ENCODE peak calls at places on chromosomes 13 and 19, in eight cellular contexts. Z, S, Y, M, O, F, Q and L are unnamed samples.
A peak's percentile ranks its signal among the peaks of the same experiment; 100 is the strongest.

GRCh38 chr13:90800082-90800746 is 547.3 kb upstream of the MIR17HG start:
- DNase-seq in Z (peak; percentile 59), S (no peak), Y (peak; percentile 61), M (no peak), O (no peak), F (peak; percentile 13), Q (peak; percentile 36), L (no peak)

GRCh38 chr19:49210108-49210900 is 52.7 kb downstream of the TRPM4 start:
- DNase-seq in Z (peak; percentile 89), S (no peak), Y (peak; percentile 95), M (no peak), O (no peak), F (peak; percentile 61), Q (no peak), L (no peak)

GRCh38 chr19:12137541-12137940 is 2.6 kb downstream of the ZNF20 start:
- DNase-seq in Z (no peak), S (no peak), Y (no peak), M (no peak), O (no peak), F (no peak), Q (no peak), L (no peak)

GRCh38 chr19:49145485-49146407 is 9.4 kb downstream of the HRC start:
- DNase-seq in Z (peak; percentile 74), S (no peak), Y (peak; percentile 79), M (peak; percentile 55), O (peak; percentile 71), F (peak; percentile 84), Q (peak; percentile 76), L (no peak)

GRCh38 chr13:35785563-35786327 is 309.3 kb upstream of the MAB21L1 start:
- DNase-seq in Z (no peak), S (no peak), Y (no peak), M (no peak), O (no peak), F (no peak), Q (no peak), L (no peak)

GRCh38 chr19:8208119-8208709 is 956 bp upstream of the CERS4 start:
- DNase-seq in Z (no peak), S (no peak), Y (peak; percentile 58), M (peak; percentile 73), O (no peak), F (no peak), Q (no peak), L (no peak)

GRCh38 chr13:76816394-76816793 is 69.8 kb downstream of the KCTD12 start:
- DNase-seq in Z (no peak), S (no peak), Y (no peak), M (no peak), O (no peak), F (no peak), Q (no peak), L (no peak)

GRCh38 chr13:111629933-111630332 is 309.5 kb downstream of the TEX29 start:
- DNase-seq in Z (no peak), S (no peak), Y (no peak), M (no peak), O (no peak), F (no peak), Q (no peak), L (no peak)

GRCh38 chr19:7502552-7502951 is 13.4 kb upstream of the ZNF358 start:
- DNase-seq in Z (no peak), S (no peak), Y (no peak), M (no peak), O (no peak), F (no peak), Q (no peak), L (no peak)

GRCh38 chr19:56930647-56931592 is 90.4 kb upstream of the PEG3 start:
- DNase-seq in Z (no peak), S (no peak), Y (no peak), M (no peak), O (no peak), F (no peak), Q (no peak), L (no peak)

GRCh38 chr13:20320885-20321284 is 88.8 kb upstream of the GJB6 start:
- DNase-seq in Z (no peak), S (no peak), Y (no peak), M (no peak), O (no peak), F (no peak), Q (no peak), L (no peak)

GRCh38 chr19:2495130-2495641 is 19.3 kb downstream of the GADD45B start:
- DNase-seq in Z (peak; percentile 91), S (peak; percentile 98), Y (peak; percentile 92), M (peak; percentile 83), O (peak; percentile 40), F (peak; percentile 67), Q (peak; percentile 93), L (no peak)

GRCh38 chr13:107456431-107456830 is 758.9 kb downstream of the LIG4 start:
- DNase-seq in Z (no peak), S (no peak), Y (no peak), M (no peak), O (no peak), F (no peak), Q (no peak), L (no peak)

GRCh38 chr13:65378943-65379519 is 1851.1 kb downstream of the PCDH9 start:
- DNase-seq in Z (no peak), S (no peak), Y (no peak), M (no peak), O (peak; percentile 27), F (no peak), Q (no peak), L (no peak)

GRCh38 chr19:13102666-13103584 is at the start of gene LYL1:
- DNase-seq in Z (peak; percentile 66), S (no peak), Y (peak; percentile 89), M (no peak), O (no peak), F (peak; percentile 84), Q (peak; percentile 53), L (no peak)

GRCh38 chr19:18967358-18968146 is 26.5 kb upstream of the HOMER3 start:
- DNase-seq in Z (peak; percentile 73), S (no peak), Y (peak; percentile 77), M (peak; percentile 88), O (peak; percentile 32), F (no peak), Q (peak; percentile 76), L (peak; percentile 14)

GRCh38 chr19:35117791-35118190 is 2.2 kb downstream of the FXYD3 start:
- DNase-seq in Z (no peak), S (no peak), Y (no peak), M (no peak), O (no peak), F (no peak), Q (no peak), L (no peak)

GRCh38 chr19:35117017-35117570 is 1.5 kb downstream of the FXYD3 start:
- DNase-seq in Z (no peak), S (no peak), Y (no peak), M (no peak), O (no peak), F (no peak), Q (no peak), L (no peak)

GRCh38 chr19:35115538-35115951 is at the start of gene FXYD3:
- DNase-seq in Z (no peak), S (no peak), Y (no peak), M (no peak), O (no peak), F (no peak), Q (no peak), L (no peak)

GRCh38 chr19:35114656-35115537 is 726 bp upstream of the FXYD3 start:
- DNase-seq in Z (peak; percentile 52), S (peak; percentile 85), Y (no peak), M (peak; percentile 72), O (peak; percentile 27), F (peak; percentile 79), Q (peak; percentile 49), L (no peak)

GRCh38 chr19:35116085-35116801 is 620 bp downstream of the FXYD3 start:
- DNase-seq in Z (peak; percentile 63), S (no peak), Y (no peak), M (peak; percentile 69), O (no peak), F (no peak), Q (no peak), L (no peak)
- TF ChIP-seq POLR2A in Z (peak; percentile 60), S (no peak), Y (no peak), M (no peak), O (no peak), F (no peak), Q (no peak), L (no peak)

DNA sequence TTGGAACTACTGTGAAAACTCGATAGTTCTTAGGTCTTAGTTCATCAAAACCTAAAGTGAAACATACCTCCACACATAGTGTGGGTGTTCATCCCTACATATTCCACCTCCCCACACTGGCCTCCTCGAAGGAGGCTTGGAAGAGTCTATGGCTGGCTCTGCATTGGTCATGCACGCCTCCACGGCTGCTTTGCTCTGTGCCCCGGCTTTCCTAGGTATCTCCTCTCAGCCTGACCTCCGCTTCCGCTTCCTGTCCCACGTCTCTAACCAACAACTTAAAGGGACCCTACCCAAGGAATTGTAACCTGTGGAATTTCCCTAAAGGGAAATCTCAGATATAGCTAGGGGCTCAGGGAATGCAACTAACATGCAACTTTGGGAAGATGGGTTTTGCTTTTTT is 79.7 kb upstream of the MBNL2 start:
- DNase-seq in Z (peak; percentile 40), S (peak; percentile 64), Y (peak; percentile 60), M (no peak), O (no peak), F (no peak), Q (peak; percentile 22), L (no peak)
- TF ChIP-seq POLR2A in Z (peak; percentile 39), S (peak; percentile 54), Y (peak; percentile 43), M (no peak), O (no peak), F (no peak), Q (no peak), L (no peak)

GRCh38 chr13:44989941-44990340 is 603 bp downstream of the GPALPP1 start:
- DNase-seq in Z (no peak), S (no peak), Y (no peak), M (no peak), O (no peak), F (no peak), Q (no peak), L (no peak)

GRCh38 chr13:44989071-44989889 is at the start of the genes GPALPP1 and NUFIP1:
- DNase-seq in Z (peak; percentile 95), S (peak; percentile 76), Y (peak; percentile 94), M (peak; percentile 85), O (peak; percentile 95), F (peak; percentile 92), Q (peak; percentile 94), L (peak; percentile 60)
- TF ChIP-seq POLR2A in Z (peak; percentile 85), S (peak; percentile 62), Y (peak; percentile 48), M (no peak), O (peak; percentile 86), F (peak; percentile 50), Q (peak; percentile 80), L (peak; percentile 23)

DNA sequence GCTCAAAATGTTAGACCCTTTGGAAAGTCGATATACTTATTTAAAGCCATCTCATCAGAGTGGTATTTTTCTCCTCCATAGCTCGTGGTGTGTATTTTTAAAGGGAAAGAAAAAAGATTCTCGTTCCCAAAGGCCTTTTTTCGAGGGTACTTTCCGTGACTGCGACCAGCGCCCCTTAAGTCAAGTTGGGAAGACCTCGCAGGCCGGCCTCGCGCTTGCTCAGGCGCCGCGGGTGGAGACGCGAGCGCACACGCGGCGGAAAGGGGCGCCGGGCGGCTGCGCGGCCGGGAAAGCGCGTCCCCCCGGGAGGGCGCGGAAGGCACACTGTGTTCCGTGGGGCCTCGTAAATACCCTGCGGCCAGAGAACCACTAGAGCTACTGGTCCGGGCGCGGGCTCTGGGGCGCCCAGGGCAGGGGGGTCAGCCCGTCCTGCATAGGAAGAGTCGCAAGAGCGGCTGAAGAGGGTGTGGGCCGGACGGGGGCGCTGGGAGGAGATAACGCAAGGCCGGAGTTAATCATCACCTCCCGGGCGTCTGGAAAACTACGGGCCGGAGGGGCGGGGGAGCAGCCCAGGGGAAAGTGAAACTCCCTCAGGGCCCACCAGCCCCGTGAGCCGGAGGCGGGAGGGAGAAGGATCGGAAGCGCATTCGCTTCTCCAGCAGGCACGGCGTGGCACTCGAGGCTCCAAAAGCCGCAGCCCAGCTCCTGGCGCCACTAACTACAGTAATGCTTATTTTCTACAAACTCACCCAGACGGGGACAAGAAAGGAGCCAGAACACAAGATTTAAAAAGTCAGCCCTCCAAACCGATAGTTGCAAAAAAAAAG is 1.2 kb upstream of the WBP4 start:
- DNase-seq in Z (peak; percentile 94), S (peak; percentile 32), Y (peak; percentile 95), M (peak; percentile 76), O (peak; percentile 87), F (peak; percentile 91), Q (peak; percentile 92), L (peak; percentile 26)
- TF ChIP-seq POLR2A in Z (peak; percentile 80), S (peak; percentile 44), Y (peak; percentile 65), M (no peak), O (peak; percentile 75), F (peak; percentile 66), Q (peak; percentile 86), L (peak; percentile 77)